ENCODE peak calls at places on chromosomes 3 and 15, in six cellular contexts. One of them, this sample, is unnamed.

GRCh38 chr3:9330166-9330703 is 32.6 kb upstream of the THUMPD3 start:
- DNase-seq in GM12878: no peak
- DNase-seq in mammary epithelial cell: no peak
- DNase-seq in GM23338: no peak
- DNase-seq in HCT116: no peak
- DNase-seq in fibroblast of lung: no peak
- DNase-seq in this sample: no peak

GRCh38 chr3:141275032-141275422 is 43.4 kb downstream of the PXYLP1 start:
- DNase-seq in GM12878: no peak
- DNase-seq in GM23338: no peak
- DNase-seq in HCT116: no peak
- DNase-seq in mammary epithelial cell: peak
- DNase-seq in fibroblast of lung: peak
- DNase-seq in this sample: peak

GRCh38 chr3:126147147-126147931 is 33.0 kb downstream of the ALDH1L1 start:
- DNase-seq in HCT116: no peak
- DNase-seq in GM23338: no peak
- DNase-seq in mammary epithelial cell: no peak
- DNase-seq in fibroblast of lung: no peak
- DNase-seq in GM12878: no peak
- DNase-seq in this sample: no peak

GRCh38 chr3:162338514-162338913 is 841.9 kb downstream of the OTOL1 start:
- DNase-seq in fibroblast of lung: peak
- DNase-seq in GM23338: no peak
- DNase-seq in HCT116: no peak
- DNase-seq in GM12878: no peak
- DNase-seq in mammary epithelial cell: no peak
- DNase-seq in this sample: no peak

GRCh38 chr3:9767418-9767817 is 2.3 kb downstream of the CAMK1 start:
- DNase-seq in mammary epithelial cell: no peak
- DNase-seq in GM23338: no peak
- DNase-seq in HCT116: no peak
- DNase-seq in GM12878: no peak
- DNase-seq in fibroblast of lung: no peak
- DNase-seq in this sample: no peak

GRCh38 chr15:43930079-43930478 is 103.3 kb downstream of the WDR76 start:
- DNase-seq in HCT116: no peak
- DNase-seq in GM23338: peak
- DNase-seq in mammary epithelial cell: no peak
- DNase-seq in GM12878: no peak
- DNase-seq in fibroblast of lung: no peak
- DNase-seq in this sample: no peak

GRCh38 chr3:64161481-64161952 is 63.7 kb downstream of the PRICKLE2 start:
- DNase-seq in GM23338: peak
- DNase-seq in fibroblast of lung: peak
- DNase-seq in GM12878: no peak
- DNase-seq in HCT116: no peak
- DNase-seq in mammary epithelial cell: peak
- DNase-seq in this sample: no peak

GRCh38 chr3:10196389-10197052 is 31.8 kb downstream of the IRAK2 start:
- DNase-seq in GM23338: no peak
- DNase-seq in mammary epithelial cell: no peak
- DNase-seq in GM12878: peak
- DNase-seq in fibroblast of lung: peak
- DNase-seq in HCT116: no peak
- DNase-seq in this sample: no peak

GRCh38 chr3:80097674-80098073 is 329.9 kb upstream of the ROBO1 start:
- DNase-seq in GM12878: no peak
- DNase-seq in GM23338: no peak
- DNase-seq in HCT116: no peak
- DNase-seq in fibroblast of lung: no peak
- DNase-seq in mammary epithelial cell: no peak
- DNase-seq in this sample: no peak

GRCh38 chr3:161422171-161422693 is 50.9 kb upstream of the SPTSSB start:
- DNase-seq in mammary epithelial cell: no peak
- DNase-seq in GM12878: no peak
- DNase-seq in HCT116: no peak
- DNase-seq in GM23338: no peak
- DNase-seq in fibroblast of lung: no peak
- DNase-seq in this sample: no peak

GRCh38 chr15:99105516-99106341 is 849 bp downstream of the SYNM start:
- DNase-seq in GM23338: peak
- DNase-seq in HCT116: no peak
- DNase-seq in GM12878: no peak
- DNase-seq in fibroblast of lung: peak
- DNase-seq in mammary epithelial cell: peak
- DNase-seq in this sample: no peak

GRCh38 chr15:47652213-47652852 is 65.0 kb upstream of the SEMA6D start:
- DNase-seq in GM12878: no peak
- DNase-seq in GM23338: no peak
- DNase-seq in HCT116: no peak
- DNase-seq in mammary epithelial cell: no peak
- DNase-seq in fibroblast of lung: no peak
- DNase-seq in this sample: no peak

GRCh38 chr3:112685435-112685834 is 44.5 kb upstream of the CCDC80 start:
- DNase-seq in HCT116: no peak
- DNase-seq in fibroblast of lung: peak
- DNase-seq in GM23338: no peak
- DNase-seq in mammary epithelial cell: no peak
- DNase-seq in GM12878: no peak
- DNase-seq in this sample: no peak

GRCh38 chr3:158532099-158532734 is 38.8 kb upstream of the MLF1 start:
- DNase-seq in GM12878: no peak
- DNase-seq in fibroblast of lung: peak
- DNase-seq in HCT116: peak
- DNase-seq in mammary epithelial cell: peak
- DNase-seq in GM23338: peak
- DNase-seq in this sample: no peak

GRCh38 chr15:37016287-37016686 is 84.1 kb downstream of the MEIS2 start:
- DNase-seq in mammary epithelial cell: no peak
- DNase-seq in GM12878: no peak
- DNase-seq in HCT116: no peak
- DNase-seq in fibroblast of lung: peak
- DNase-seq in GM23338: no peak
- DNase-seq in this sample: no peak

GRCh38 chr15:37015476-37015875 is 84.9 kb downstream of the MEIS2 start:
- DNase-seq in GM12878: no peak
- DNase-seq in HCT116: no peak
- DNase-seq in mammary epithelial cell: no peak
- DNase-seq in GM23338: peak
- DNase-seq in fibroblast of lung: no peak
- DNase-seq in this sample: no peak

GRCh38 chr15:37020852-37021251 is 79.5 kb downstream of the MEIS2 start:
- DNase-seq in mammary epithelial cell: no peak
- DNase-seq in GM12878: no peak
- DNase-seq in fibroblast of lung: no peak
- DNase-seq in GM23338: no peak
- DNase-seq in HCT116: no peak
- DNase-seq in this sample: no peak

GRCh38 chr15:37017031-37017625 is 83.2 kb downstream of the MEIS2 start:
- DNase-seq in mammary epithelial cell: no peak
- DNase-seq in fibroblast of lung: no peak
- DNase-seq in HCT116: no peak
- DNase-seq in GM12878: no peak
- DNase-seq in GM23338: no peak
- DNase-seq in this sample: no peak

DNA sequence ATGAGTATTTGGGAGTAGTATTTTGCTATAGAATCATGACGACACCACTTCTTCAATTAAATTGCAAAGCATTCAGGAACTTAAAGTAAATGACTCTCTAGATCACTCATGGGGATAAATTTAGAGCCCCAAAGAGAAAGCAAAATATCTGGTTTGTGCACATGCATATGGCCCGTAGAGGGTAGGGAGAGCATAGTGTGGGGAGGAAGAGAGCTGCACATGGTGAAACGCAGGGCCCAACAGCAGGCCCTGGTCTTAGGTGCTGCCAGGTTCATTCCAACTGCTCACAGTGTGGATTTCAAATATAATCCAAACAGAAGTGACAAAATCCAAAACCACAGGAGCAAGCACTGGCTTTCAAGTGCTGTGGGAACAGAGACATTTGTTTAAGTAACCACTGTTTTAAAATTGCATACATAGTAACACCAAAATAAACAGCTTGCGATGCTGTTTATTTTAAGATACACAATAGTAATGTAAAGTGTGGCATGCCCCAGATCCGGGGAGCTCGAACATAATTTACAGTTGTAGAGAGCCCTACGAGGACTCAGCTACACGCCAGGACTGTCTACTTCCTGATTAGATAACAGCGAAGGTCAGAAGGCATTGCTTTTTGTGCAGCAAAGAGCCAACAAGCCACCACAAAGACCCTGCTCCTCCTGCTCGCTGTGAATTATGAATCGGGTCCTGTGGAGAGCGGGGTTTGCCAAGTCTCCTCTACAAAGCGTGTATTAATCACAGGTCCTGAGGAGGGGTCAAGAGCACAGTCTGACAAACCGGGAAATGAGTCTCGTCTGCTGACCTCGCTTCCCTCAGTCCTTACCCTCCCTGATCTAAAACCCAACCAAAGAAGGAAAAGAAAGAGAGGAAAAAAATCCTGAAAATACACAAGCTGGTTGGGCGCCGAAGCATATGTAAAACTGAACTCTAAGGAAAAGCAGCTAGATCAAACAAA is 80.6 kb downstream of the MEIS2 start:
- DNase-seq in HCT116: no peak
- DNase-seq in GM12878: no peak
- DNase-seq in fibroblast of lung: peak
- DNase-seq in GM23338: no peak
- DNase-seq in mammary epithelial cell: no peak
- DNase-seq in this sample: no peak
- H2AFZ ChIP-seq in HCT116: no peak
- H2AFZ ChIP-seq in GM12878: peak
- H2AFZ ChIP-seq in fibroblast of lung: peak
- H2AFZ ChIP-seq in GM23338: peak
- H2AFZ ChIP-seq in mammary epithelial cell: no peak
- H2AFZ ChIP-seq in this sample: no peak

DNA sequence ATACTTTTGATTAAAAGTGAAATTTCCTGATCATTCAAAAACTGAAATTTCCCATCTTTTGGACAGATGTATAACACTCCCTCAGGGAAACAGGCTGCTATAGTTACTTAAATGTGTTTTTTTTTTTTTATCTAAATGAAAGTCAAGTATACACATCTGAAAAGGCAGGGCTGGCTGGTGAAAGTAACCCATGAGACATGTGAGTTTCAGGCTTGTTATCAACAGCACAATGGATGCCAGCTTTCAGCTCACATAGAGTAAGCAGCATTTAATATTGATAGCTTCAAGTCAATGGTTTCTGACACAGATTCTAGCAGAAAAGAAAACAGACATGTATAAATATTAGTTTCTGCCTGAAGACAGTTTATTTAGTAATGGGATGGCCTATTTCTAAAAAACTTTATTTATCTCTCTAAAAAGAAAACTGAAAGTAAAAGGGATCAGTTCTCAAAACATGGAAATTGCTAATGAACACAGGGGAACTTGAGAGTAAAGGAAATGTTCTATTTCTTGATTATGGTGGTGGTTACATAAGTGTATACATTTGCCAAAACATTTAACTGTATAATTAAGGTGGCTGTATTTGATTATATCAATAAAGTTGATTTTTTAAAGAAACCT is 89.7 kb upstream of the CMC1 start:
- DNase-seq in GM12878: peak
- DNase-seq in mammary epithelial cell: no peak
- DNase-seq in GM23338: no peak
- DNase-seq in HCT116: no peak
- DNase-seq in fibroblast of lung: peak
- DNase-seq in this sample: no peak
- H2AFZ ChIP-seq in GM12878: peak
- H2AFZ ChIP-seq in mammary epithelial cell: no peak
- H2AFZ ChIP-seq in GM23338: no peak
- H2AFZ ChIP-seq in HCT116: peak
- H2AFZ ChIP-seq in fibroblast of lung: peak
- H2AFZ ChIP-seq in this sample: no peak

DNA sequence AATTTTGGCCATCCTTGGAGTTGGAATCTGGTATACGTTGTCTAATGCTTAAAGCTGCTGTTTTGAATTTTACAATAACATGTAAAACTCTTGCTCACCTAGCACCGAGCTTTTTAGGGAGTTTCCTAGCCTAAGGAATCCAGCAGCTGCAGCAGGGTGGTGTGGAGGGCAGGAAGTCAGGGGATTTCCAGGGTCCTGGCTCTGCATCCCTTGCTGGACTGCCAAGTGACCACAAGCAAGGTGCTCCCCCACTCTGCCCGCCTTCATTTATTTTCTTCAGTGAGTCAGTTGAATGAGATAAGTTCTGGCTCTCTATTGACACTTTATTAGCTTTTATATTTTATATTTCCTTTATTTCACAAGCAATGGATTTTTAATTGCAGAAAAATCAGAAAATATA is 113.7 kb downstream of the ATG7 start:
- DNase-seq in GM12878: no peak
- DNase-seq in fibroblast of lung: no peak
- DNase-seq in HCT116: no peak
- DNase-seq in mammary epithelial cell: peak
- DNase-seq in GM23338: peak
- DNase-seq in this sample: no peak
- H2AFZ ChIP-seq in GM12878: no peak
- H2AFZ ChIP-seq in fibroblast of lung: no peak
- H2AFZ ChIP-seq in HCT116: no peak
- H2AFZ ChIP-seq in mammary epithelial cell: peak
- H2AFZ ChIP-seq in GM23338: no peak
- H2AFZ ChIP-seq in this sample: no peak

GRCh38 chr3:99818818-99819217 is 1.2 kb downstream of the CMSS1 start:
- DNase-seq in GM23338: no peak
- DNase-seq in HCT116: no peak
- DNase-seq in fibroblast of lung: no peak
- DNase-seq in mammary epithelial cell: no peak
- DNase-seq in GM12878: no peak
- DNase-seq in this sample: no peak

GRCh38 chr3:99829844-99830243 is 12.2 kb downstream of the CMSS1 start:
- DNase-seq in HCT116: no peak
- DNase-seq in mammary epithelial cell: no peak
- DNase-seq in GM12878: no peak
- DNase-seq in fibroblast of lung: no peak
- DNase-seq in GM23338: no peak
- DNase-seq in this sample: no peak

GRCh38 chr3:99825239-99825638 is 7.6 kb downstream of the CMSS1 start:
- DNase-seq in HCT116: no peak
- DNase-seq in fibroblast of lung: no peak
- DNase-seq in GM12878: no peak
- DNase-seq in mammary epithelial cell: peak
- DNase-seq in GM23338: no peak
- DNase-seq in this sample: no peak

GRCh38 chr3:99823723-99824711 is 6.4 kb downstream of the CMSS1 start:
- DNase-seq in HCT116: no peak
- DNase-seq in GM12878: no peak
- DNase-seq in mammary epithelial cell: no peak
- DNase-seq in GM23338: no peak
- DNase-seq in fibroblast of lung: no peak
- DNase-seq in this sample: no peak
- H2AFZ ChIP-seq in HCT116: no peak
- H2AFZ ChIP-seq in GM12878: no peak
- H2AFZ ChIP-seq in mammary epithelial cell: no peak
- H2AFZ ChIP-seq in GM23338: no peak
- H2AFZ ChIP-seq in fibroblast of lung: no peak
- H2AFZ ChIP-seq in this sample: no peak

GRCh38 chr3:71724584-71725278 is 471 bp downstream of the EIF4E3 start:
- DNase-seq in GM23338: peak
- DNase-seq in HCT116: no peak
- DNase-seq in mammary epithelial cell: peak
- DNase-seq in fibroblast of lung: no peak
- DNase-seq in GM12878: no peak
- DNase-seq in this sample: no peak
- H2AFZ ChIP-seq in GM23338: peak
- H2AFZ ChIP-seq in HCT116: no peak
- H2AFZ ChIP-seq in mammary epithelial cell: peak
- H2AFZ ChIP-seq in fibroblast of lung: peak
- H2AFZ ChIP-seq in GM12878: peak
- H2AFZ ChIP-seq in this sample: peak